ENCODE peak calls at places on chromosomes 5 and 9, in eight cellular contexts. A, R, B, F, X, T, C and K are unnamed samples.

GRCh38 chr5:101418735-101419134 is 515.7 kb upstream of the ST8SIA4 start:
- DNase-seq in A (no peak), R (no peak), B (no peak), F (no peak), X (no peak), T (no peak), C (no peak), K (no peak)

GRCh38 chr5:54703568-54704255 is 186.2 kb downstream of the SNX18 start:
- DNase-seq in A (no peak), R (no peak), B (no peak), F (no peak), X (no peak), T (no peak), C (no peak), K (no peak)

GRCh38 chr9:104091708-104092107 is 2.4 kb upstream of the SMC2 start:
- DNase-seq in A (no peak), R (no peak), B (no peak), F (no peak), X (peak), T (no peak), C (peak), K (peak)

GRCh38 chr9:135409286-135410200 is 70.0 kb upstream of the PPP1R26 start:
- DNase-seq in A (no peak), R (no peak), B (no peak), F (no peak), X (no peak), T (no peak), C (no peak), K (no peak)

GRCh38 chr5:118984602-118985001 is 3.7 kb downstream of the DTWD2 start:
- DNase-seq in A (no peak), R (no peak), B (peak), F (no peak), X (no peak), T (peak), C (peak), K (no peak)

GRCh38 chr5:148457183-148457620 is 73.4 kb downstream of the FBXO38 start:
- DNase-seq in A (no peak), R (no peak), B (no peak), F (no peak), X (no peak), T (no peak), C (no peak), K (no peak)

GRCh38 chr5:133240425-133241091 is 188.7 kb downstream of the HSPA4 start:
- DNase-seq in A (peak), R (no peak), B (peak), F (no peak), X (no peak), T (peak), C (peak), K (peak)

GRCh38 chr5:158170534-158170933 is 311.6 kb upstream of the CLINT1 start:
- DNase-seq in A (no peak), R (no peak), B (no peak), F (no peak), X (no peak), T (no peak), C (no peak), K (no peak)

GRCh38 chr9:97430316-97430715 is 18.4 kb downstream of the TDRD7 start:
- DNase-seq in A (no peak), R (no peak), B (no peak), F (no peak), X (no peak), T (no peak), C (no peak), K (no peak)

GRCh38 chr9:91786132-91786896 is 163.7 kb downstream of the ROR2 start:
- DNase-seq in A (no peak), R (no peak), B (no peak), F (no peak), X (no peak), T (no peak), C (no peak), K (peak)

GRCh38 chr9:113955076-113955752 is 79.1 kb downstream of the ZNF618 start:
- DNase-seq in A (no peak), R (no peak), B (peak), F (no peak), X (no peak), T (peak), C (peak), K (no peak)

GRCh38 chr5:138573949-138574670 is 1.1 kb downstream of the HSPA9 start:
- DNase-seq in A (no peak), R (no peak), B (no peak), F (no peak), X (no peak), T (peak), C (peak), K (no peak)

GRCh38 chr5:56429110-56429561 is 196.0 kb upstream of the ANKRD55 start:
- DNase-seq in A (peak), R (no peak), B (no peak), F (no peak), X (no peak), T (no peak), C (peak), K (no peak)

GRCh38 chr5:166341708-166342329 is 1949.6 kb upstream of the WWC1 start:
- DNase-seq in A (no peak), R (no peak), B (no peak), F (no peak), X (no peak), T (no peak), C (no peak), K (no peak)

GRCh38 chr5:119088438-119088837 is 17.6 kb downstream of the DMXL1 start:
- DNase-seq in A (no peak), R (no peak), B (no peak), F (no peak), X (no peak), T (no peak), C (no peak), K (no peak)

GRCh38 chr9:137295313-137296213 is 6.5 kb downstream of the NRARP start:
- DNase-seq in A (peak), R (no peak), B (no peak), F (peak), X (no peak), T (peak), C (no peak), K (no peak)

GRCh38 chr9:136886610-136887597 is 588 bp downstream of the TRAF2 start:
- DNase-seq in A (peak), R (no peak), B (peak), F (peak), X (no peak), T (peak), C (peak), K (peak)

GRCh38 chr9:75083188-75083976 is 4.6 kb downstream of the NMRK1 start:
- DNase-seq in A (peak), R (no peak), B (peak), F (peak), X (no peak), T (no peak), C (no peak), K (no peak)

GRCh38 chr5:28766565-28767158 is 1728.3 kb upstream of the CDH9 start:
- DNase-seq in A (no peak), R (no peak), B (peak), F (no peak), X (peak), T (peak), C (peak), K (peak)

GRCh38 chr5:53490747-53491146 is 10.3 kb downstream of the FST start:
- DNase-seq in A (no peak), R (no peak), B (peak), F (no peak), X (no peak), T (peak), C (peak), K (peak)

GRCh38 chr9:70435948-70436347 is 21.5 kb upstream of the KLF9 start:
- DNase-seq in A (no peak), R (no peak), B (peak), F (no peak), X (no peak), T (peak), C (peak), K (no peak)